ENCODE peak calls at places on chromosomes 2 and 18, in seven cellular contexts. One of them, this sample, is unnamed.

GRCh38 chr18:21672868-21673267 is 31.7 kb downstream of the ABHD3 start:
- DNase-seq in activated T-helper 1 cell treated with Interleukin-2 at 50 U/mL for 16 hours: no peak
- DNase-seq in NCI-H1694 treated with DMSO at 0.1 percent for 48 hours: peak; percentile 18
- DNase-seq in GM20000: no peak
- DNase-seq in SK-N-DZ: no peak
- DNase-seq in PC-3: peak; percentile 87
- DNase-seq in cardiac fibroblast: peak; percentile 31
- DNase-seq in this sample: no peak

GRCh38 chr2:1869248-1869647 is 124.9 kb upstream of the PXDN start:
- DNase-seq in NCI-H1694 treated with DMSO at 0.1 percent for 48 hours: no peak
- DNase-seq in activated T-helper 1 cell treated with Interleukin-2 at 50 U/mL for 16 hours: no peak
- DNase-seq in GM20000: no peak
- DNase-seq in PC-3: no peak
- DNase-seq in cardiac fibroblast: no peak
- DNase-seq in SK-N-DZ: no peak
- DNase-seq in this sample: no peak

GRCh38 chr2:145265244-145265643 is 745.3 kb upstream of the ZEB2 start:
- DNase-seq in NCI-H1694 treated with DMSO at 0.1 percent for 48 hours: no peak
- DNase-seq in GM20000: no peak
- DNase-seq in SK-N-DZ: no peak
- DNase-seq in cardiac fibroblast: no peak
- DNase-seq in PC-3: no peak
- DNase-seq in activated T-helper 1 cell treated with Interleukin-2 at 50 U/mL for 16 hours: no peak
- DNase-seq in this sample: no peak

GRCh38 chr2:176729706-176730569 is 460.7 kb downstream of the MTX2 start:
- DNase-seq in cardiac fibroblast: peak; percentile 62
- DNase-seq in NCI-H1694 treated with DMSO at 0.1 percent for 48 hours: no peak
- DNase-seq in GM20000: no peak
- DNase-seq in SK-N-DZ: no peak
- DNase-seq in activated T-helper 1 cell treated with Interleukin-2 at 50 U/mL for 16 hours: no peak
- DNase-seq in PC-3: no peak
- DNase-seq in this sample: no peak

GRCh38 chr18:11035814-11036213 is 113.6 kb downstream of the PIEZO2 start:
- DNase-seq in cardiac fibroblast: no peak
- DNase-seq in SK-N-DZ: no peak
- DNase-seq in NCI-H1694 treated with DMSO at 0.1 percent for 48 hours: no peak
- DNase-seq in activated T-helper 1 cell treated with Interleukin-2 at 50 U/mL for 16 hours: no peak
- DNase-seq in GM20000: no peak
- DNase-seq in PC-3: no peak
- DNase-seq in this sample: no peak

GRCh38 chr2:147223119-147223518 is 621.7 kb upstream of the ACVR2A start:
- DNase-seq in SK-N-DZ: no peak
- DNase-seq in PC-3: peak; percentile 4
- DNase-seq in NCI-H1694 treated with DMSO at 0.1 percent for 48 hours: no peak
- DNase-seq in cardiac fibroblast: no peak
- DNase-seq in activated T-helper 1 cell treated with Interleukin-2 at 50 U/mL for 16 hours: no peak
- DNase-seq in GM20000: no peak
- DNase-seq in this sample: no peak

GRCh38 chr2:88074854-88075292 is 7.2 kb downstream of the SMYD1 start:
- DNase-seq in cardiac fibroblast: peak; percentile 66
- DNase-seq in PC-3: peak; percentile 77
- DNase-seq in SK-N-DZ: no peak
- DNase-seq in NCI-H1694 treated with DMSO at 0.1 percent for 48 hours: no peak
- DNase-seq in GM20000: no peak
- DNase-seq in activated T-helper 1 cell treated with Interleukin-2 at 50 U/mL for 16 hours: no peak
- DNase-seq in this sample: peak; percentile 55

GRCh38 chr2:63055510-63056308 is 5.1 kb downstream of the OTX1 start:
- DNase-seq in activated T-helper 1 cell treated with Interleukin-2 at 50 U/mL for 16 hours: no peak
- DNase-seq in PC-3: no peak
- DNase-seq in cardiac fibroblast: no peak
- DNase-seq in NCI-H1694 treated with DMSO at 0.1 percent for 48 hours: no peak
- DNase-seq in SK-N-DZ: peak; percentile 29
- DNase-seq in GM20000: peak; percentile 29
- DNase-seq in this sample: no peak

GRCh38 chr2:38622210-38622609 is 19.5 kb upstream of the HNRNPLL start:
- DNase-seq in SK-N-DZ: no peak
- DNase-seq in PC-3: no peak
- DNase-seq in activated T-helper 1 cell treated with Interleukin-2 at 50 U/mL for 16 hours: no peak
- DNase-seq in NCI-H1694 treated with DMSO at 0.1 percent for 48 hours: no peak
- DNase-seq in GM20000: no peak
- DNase-seq in cardiac fibroblast: no peak
- DNase-seq in this sample: peak; percentile 95

GRCh38 chr2:201257381-201257940 is 2.9 kb upstream of the CASP8 start:
- DNase-seq in SK-N-DZ: no peak
- DNase-seq in activated T-helper 1 cell treated with Interleukin-2 at 50 U/mL for 16 hours: peak; percentile 37
- DNase-seq in GM20000: peak; percentile 53
- DNase-seq in PC-3: no peak
- DNase-seq in NCI-H1694 treated with DMSO at 0.1 percent for 48 hours: no peak
- DNase-seq in cardiac fibroblast: no peak
- DNase-seq in this sample: peak; percentile 79

GRCh38 chr2:238143239-238143951 is 4.9 kb downstream of the KLHL30 start:
- DNase-seq in NCI-H1694 treated with DMSO at 0.1 percent for 48 hours: no peak
- DNase-seq in cardiac fibroblast: peak; percentile 61
- DNase-seq in GM20000: no peak
- DNase-seq in PC-3: peak; percentile 92
- DNase-seq in SK-N-DZ: no peak
- DNase-seq in activated T-helper 1 cell treated with Interleukin-2 at 50 U/mL for 16 hours: no peak
- DNase-seq in this sample: no peak

GRCh38 chr2:102708847-102709559 is 52.8 kb upstream of the TMEM182 start:
- DNase-seq in GM20000: no peak
- DNase-seq in activated T-helper 1 cell treated with Interleukin-2 at 50 U/mL for 16 hours: no peak
- DNase-seq in PC-3: peak; percentile 90
- DNase-seq in NCI-H1694 treated with DMSO at 0.1 percent for 48 hours: no peak
- DNase-seq in SK-N-DZ: no peak
- DNase-seq in cardiac fibroblast: peak; percentile 76
- DNase-seq in this sample: no peak

GRCh38 chr2:197994751-197995150 is 190.4 kb downstream of the PLCL1 start:
- DNase-seq in NCI-H1694 treated with DMSO at 0.1 percent for 48 hours: no peak
- DNase-seq in PC-3: no peak
- DNase-seq in activated T-helper 1 cell treated with Interleukin-2 at 50 U/mL for 16 hours: no peak
- DNase-seq in SK-N-DZ: no peak
- DNase-seq in GM20000: no peak
- DNase-seq in cardiac fibroblast: no peak
- DNase-seq in this sample: no peak

GRCh38 chr2:20930928-20931327 is 108.0 kb upstream of the LDAH start:
- DNase-seq in NCI-H1694 treated with DMSO at 0.1 percent for 48 hours: no peak
- DNase-seq in cardiac fibroblast: peak; percentile 66
- DNase-seq in GM20000: no peak
- DNase-seq in activated T-helper 1 cell treated with Interleukin-2 at 50 U/mL for 16 hours: no peak
- DNase-seq in PC-3: no peak
- DNase-seq in SK-N-DZ: no peak
- DNase-seq in this sample: no peak

GRCh38 chr2:233089851-233090250 is 29.7 kb downstream of the INPP5D start:
- DNase-seq in GM20000: no peak
- DNase-seq in cardiac fibroblast: no peak
- DNase-seq in SK-N-DZ: no peak
- DNase-seq in PC-3: no peak
- DNase-seq in NCI-H1694 treated with DMSO at 0.1 percent for 48 hours: no peak
- DNase-seq in activated T-helper 1 cell treated with Interleukin-2 at 50 U/mL for 16 hours: no peak
- DNase-seq in this sample: no peak

GRCh38 chr2:239819091-239819973 is 205.8 kb downstream of the NDUFA10 start:
- DNase-seq in PC-3: no peak
- DNase-seq in SK-N-DZ: no peak
- DNase-seq in activated T-helper 1 cell treated with Interleukin-2 at 50 U/mL for 16 hours: no peak
- DNase-seq in GM20000: no peak
- DNase-seq in cardiac fibroblast: no peak
- DNase-seq in NCI-H1694 treated with DMSO at 0.1 percent for 48 hours: no peak
- DNase-seq in this sample: no peak

GRCh38 chr2:238895901-238896600 is 48.2 kb downstream of the TWIST2 start:
- DNase-seq in PC-3: no peak
- DNase-seq in NCI-H1694 treated with DMSO at 0.1 percent for 48 hours: no peak
- DNase-seq in GM20000: no peak
- DNase-seq in activated T-helper 1 cell treated with Interleukin-2 at 50 U/mL for 16 hours: no peak
- DNase-seq in cardiac fibroblast: peak; percentile 66
- DNase-seq in SK-N-DZ: no peak
- DNase-seq in this sample: no peak

GRCh38 chr2:73981081-73981968 is 3.4 kb upstream of the TET3 start:
- DNase-seq in PC-3: peak; percentile 53
- DNase-seq in GM20000: peak; percentile 74
- DNase-seq in SK-N-DZ: peak; percentile 46
- DNase-seq in NCI-H1694 treated with DMSO at 0.1 percent for 48 hours: no peak
- DNase-seq in activated T-helper 1 cell treated with Interleukin-2 at 50 U/mL for 16 hours: no peak
- DNase-seq in cardiac fibroblast: peak; percentile 37
- DNase-seq in this sample: no peak